ENCODE peak calls at places on chromosomes 16 and 17, in eight cellular contexts. W is Right ventricle myocardium superior, H is dorsolateral prefrontal cortex, U is chondrocyte, D is substantia nigra, V is smooth muscle cell of the brain vasculature, M is left lung, X is OCI-M1. B is an unnamed sample.

GRCh38 chr16:55324491-55325447 is 766 bp downstream of the IRX6 start:
- DNase-seq in W (no peak), X (no peak), H (no peak), D (no peak), M (peak), U (no peak), V (no peak), B (no peak)

GRCh38 chr17:1122681-1123396 is 56.9 kb downstream of the ABR start:
- DNase-seq in V (no peak), U (no peak), D (peak), H (peak), X (peak), M (peak), W (peak), B (peak)

GRCh38 chr16:73082608-73083007 is 34.7 kb upstream of the ZFHX3 start:
- DNase-seq in W (no peak), M (no peak), D (no peak), H (no peak), X (no peak), V (no peak), U (no peak), B (no peak)

GRCh38 chr16:7303677-7304200 is 28.9 kb upstream of the RBFOX1 start:
- DNase-seq in W (no peak), D (no peak), V (no peak), H (no peak), X (no peak), U (no peak), M (no peak), B (no peak)

GRCh38 chr17:72771734-72772133 is 320.8 kb downstream of the SLC39A11 start:
- DNase-seq in U (no peak), V (no peak), D (no peak), W (no peak), H (no peak), M (no peak), X (no peak), B (no peak)

GRCh38 chr17:71224824-71225575 is 895.8 kb upstream of the SOX9 start:
- DNase-seq in H (no peak), M (no peak), U (no peak), V (no peak), D (no peak), X (no peak), W (no peak), B (no peak)

GRCh38 chr17:55478971-55479370 is 32.3 kb downstream of the SMIM36 start:
- DNase-seq in X (no peak), M (no peak), W (no peak), V (no peak), U (no peak), D (no peak), H (no peak), B (no peak)

GRCh38 chr17:74851612-74852236 is 8.0 kb downstream of the GRIN2C start:
- DNase-seq in U (no peak), D (no peak), X (no peak), H (no peak), W (no peak), M (no peak), V (no peak), B (no peak)

GRCh38 chr17:74862108-74862901 is 2.6 kb upstream of the GRIN2C start:
- DNase-seq in U (peak), M (peak), X (peak), V (no peak), W (peak), H (peak), D (peak), B (peak)

GRCh38 chr16:4915226-4915761 is 21.7 kb downstream of the PPL start:
- DNase-seq in D (no peak), W (no peak), M (no peak), U (no peak), H (no peak), V (peak), X (no peak), B (no peak)

GRCh38 chr17:69609495-69610315 is 195.2 kb downstream of the MAP2K6 start:
- DNase-seq in H (no peak), W (no peak), M (no peak), D (no peak), X (peak), U (no peak), V (no peak), B (peak)

GRCh38 chr16:411576-412265 is 10.0 kb downstream of the DECR2 start:
- DNase-seq in H (no peak), D (no peak), V (no peak), W (no peak), U (no peak), M (peak), X (no peak), B (no peak)

GRCh38 chr17:50837980-50838954 is 2.9 kb downstream of the WFIKKN2 start:
- DNase-seq in H (no peak), X (no peak), U (peak), W (no peak), D (peak), M (no peak), V (no peak), B (peak)

GRCh38 chr16:30145692-30146091 is 22.7 kb upstream of the MAPK3 start:
- DNase-seq in X (no peak), D (no peak), U (no peak), H (no peak), M (no peak), V (no peak), W (no peak), B (no peak)